ENCODE peak calls at places on chromosome 2, in five cellular contexts. One of them, this sample, is unnamed.

GRCh38 chr2:96867756-96868554 is 1.9 kb downstream of the SEMA4C start:
- DNase-seq in tibial nerve: no peak
- DNase-seq in foreskin keratinocyte: no peak
- DNase-seq in heart right ventricle: no peak
- DNase-seq in HL-60: no peak
- DNase-seq in this sample: no peak

GRCh38 chr2:23757686-23758433 is 169.1 kb downstream of the ATAD2B start:
- DNase-seq in tibial nerve: no peak
- DNase-seq in foreskin keratinocyte: peak; percentile 81
- DNase-seq in heart right ventricle: no peak
- DNase-seq in HL-60: no peak
- DNase-seq in this sample: no peak

GRCh38 chr2:7097353-7097895 is 180.2 kb downstream of the RNF144A start:
- DNase-seq in tibial nerve: peak; percentile 41
- DNase-seq in foreskin keratinocyte: peak; percentile 34
- DNase-seq in heart right ventricle: peak; percentile 64
- DNase-seq in HL-60: peak; percentile 54
- DNase-seq in this sample: peak; percentile 70

GRCh38 chr2:54724560-54725342 is 1.3 kb downstream of the EML6 start:
- DNase-seq in tibial nerve: no peak
- DNase-seq in foreskin keratinocyte: no peak
- DNase-seq in heart right ventricle: no peak
- DNase-seq in HL-60: no peak
- DNase-seq in this sample: no peak

GRCh38 chr2:148065936-148066335 is 45.0 kb downstream of the MBD5 start:
- DNase-seq in tibial nerve: no peak
- DNase-seq in foreskin keratinocyte: peak; percentile 53
- DNase-seq in heart right ventricle: no peak
- DNase-seq in HL-60: no peak
- DNase-seq in this sample: no peak

GRCh38 chr2:102366406-102367112 is 11.0 kb downstream of the IL18R1 start:
- DNase-seq in tibial nerve: no peak
- DNase-seq in foreskin keratinocyte: no peak
- DNase-seq in heart right ventricle: no peak
- DNase-seq in HL-60: no peak
- DNase-seq in this sample: no peak

GRCh38 chr2:138475394-138475793 is 26.2 kb upstream of the SPOPL start:
- DNase-seq in tibial nerve: no peak
- DNase-seq in foreskin keratinocyte: no peak
- DNase-seq in heart right ventricle: no peak
- DNase-seq in HL-60: peak; percentile 2
- DNase-seq in this sample: no peak

GRCh38 chr2:9844581-9844980 is 1.3 kb downstream of the TAF1B start:
- DNase-seq in tibial nerve: no peak
- DNase-seq in foreskin keratinocyte: peak; percentile 46
- DNase-seq in heart right ventricle: no peak
- DNase-seq in HL-60: no peak
- DNase-seq in this sample: no peak

GRCh38 chr2:134513468-134513810 is 205.4 kb downstream of the TMEM163 start:
- DNase-seq in tibial nerve: no peak
- DNase-seq in foreskin keratinocyte: no peak
- DNase-seq in heart right ventricle: no peak
- DNase-seq in HL-60: no peak
- DNase-seq in this sample: no peak

GRCh38 chr2:69985684-69986083 is 24.3 kb upstream of the ASPRV1 start:
- DNase-seq in tibial nerve: no peak
- DNase-seq in foreskin keratinocyte: no peak
- DNase-seq in heart right ventricle: peak; percentile 38
- DNase-seq in HL-60: peak; percentile 98
- DNase-seq in this sample: no peak

GRCh38 chr2:19874726-19875125 is 27.1 kb downstream of the TTC32 start:
- DNase-seq in tibial nerve: no peak
- DNase-seq in foreskin keratinocyte: no peak
- DNase-seq in heart right ventricle: no peak
- DNase-seq in HL-60: no peak
- DNase-seq in this sample: no peak

GRCh38 chr2:7517122-7517487 is 599.9 kb downstream of the RNF144A start:
- DNase-seq in tibial nerve: no peak
- DNase-seq in foreskin keratinocyte: no peak
- DNase-seq in heart right ventricle: no peak
- DNase-seq in HL-60: no peak
- DNase-seq in this sample: no peak

GRCh38 chr2:41909584-41909983 is 138.2 kb upstream of the PKDCC start:
- DNase-seq in tibial nerve: no peak
- DNase-seq in foreskin keratinocyte: no peak
- DNase-seq in heart right ventricle: no peak
- DNase-seq in HL-60: no peak
- DNase-seq in this sample: no peak

GRCh38 chr2:234309431-234309830 is 187.4 kb downstream of the ARL4C start:
- DNase-seq in tibial nerve: no peak
- DNase-seq in foreskin keratinocyte: no peak
- DNase-seq in heart right ventricle: no peak
- DNase-seq in HL-60: no peak
- DNase-seq in this sample: no peak

GRCh38 chr2:159045545-159046454 is 77.4 kb downstream of the TANC1 start:
- DNase-seq in tibial nerve: no peak
- DNase-seq in foreskin keratinocyte: no peak
- DNase-seq in heart right ventricle: no peak
- DNase-seq in HL-60: no peak
- DNase-seq in this sample: no peak

GRCh38 chr2:118032169-118033013 is 18.5 kb upstream of the CCDC93 start:
- DNase-seq in tibial nerve: no peak
- DNase-seq in foreskin keratinocyte: peak; percentile 39
- DNase-seq in heart right ventricle: no peak
- DNase-seq in HL-60: peak; percentile 27
- DNase-seq in this sample: no peak

GRCh38 chr2:29847901-29848300 is 73.5 kb downstream of the ALK start:
- DNase-seq in tibial nerve: no peak
- DNase-seq in foreskin keratinocyte: no peak
- DNase-seq in heart right ventricle: no peak
- DNase-seq in HL-60: no peak
- DNase-seq in this sample: no peak

GRCh38 chr2:25324905-25325592 is 16.7 kb downstream of the DNMT3A start:
- DNase-seq in tibial nerve: no peak
- DNase-seq in foreskin keratinocyte: no peak
- DNase-seq in heart right ventricle: peak; percentile 57
- DNase-seq in HL-60: no peak
- DNase-seq in this sample: peak; percentile 81

GRCh38 chr2:192070099-192070498 is 124.6 kb downstream of the TMEFF2 start:
- DNase-seq in tibial nerve: no peak
- DNase-seq in foreskin keratinocyte: no peak
- DNase-seq in heart right ventricle: no peak
- DNase-seq in HL-60: no peak
- DNase-seq in this sample: no peak

GRCh38 chr2:161115605-161116097 is 44.6 kb upstream of the TANK start:
- DNase-seq in tibial nerve: no peak
- DNase-seq in foreskin keratinocyte: no peak
- DNase-seq in heart right ventricle: no peak
- DNase-seq in HL-60: no peak
- DNase-seq in this sample: no peak

GRCh38 chr2:84840306-84840705 is 40.6 kb downstream of the TRABD2A start:
- DNase-seq in tibial nerve: no peak
- DNase-seq in foreskin keratinocyte: no peak
- DNase-seq in heart right ventricle: no peak
- DNase-seq in HL-60: no peak
- DNase-seq in this sample: no peak

GRCh38 chr2:47598476-47598875 is 184.5 kb upstream of the MSH6 start:
- DNase-seq in tibial nerve: no peak
- DNase-seq in foreskin keratinocyte: no peak
- DNase-seq in heart right ventricle: no peak
- DNase-seq in HL-60: no peak
- DNase-seq in this sample: no peak

GRCh38 chr2:56580242-56580641 is 396.5 kb downstream of the CCDC85A start:
- DNase-seq in tibial nerve: no peak
- DNase-seq in foreskin keratinocyte: peak; percentile 74
- DNase-seq in heart right ventricle: no peak
- DNase-seq in HL-60: no peak
- DNase-seq in this sample: no peak
- H3K27ac ChIP-seq in tibial nerve: no peak overlapping the region
- H3K27ac ChIP-seq in foreskin keratinocyte: no peak overlapping the region
- H3K27ac ChIP-seq in heart right ventricle: no peak overlapping the region
- H3K27ac ChIP-seq in HL-60: no peak overlapping the region
- H3K27ac ChIP-seq in this sample: no peak overlapping the region

GRCh38 chr2:62662548-62662947 is 43.0 kb upstream of the EHBP1 start:
- DNase-seq in tibial nerve: no peak
- DNase-seq in foreskin keratinocyte: no peak
- DNase-seq in heart right ventricle: no peak
- DNase-seq in HL-60: no peak
- DNase-seq in this sample: no peak
- H3K27ac ChIP-seq in tibial nerve: no peak overlapping the region
- H3K27ac ChIP-seq in foreskin keratinocyte: no peak overlapping the region
- H3K27ac ChIP-seq in heart right ventricle: no peak overlapping the region
- H3K27ac ChIP-seq in HL-60: no peak overlapping the region
- H3K27ac ChIP-seq in this sample: no peak overlapping the region

DNA sequence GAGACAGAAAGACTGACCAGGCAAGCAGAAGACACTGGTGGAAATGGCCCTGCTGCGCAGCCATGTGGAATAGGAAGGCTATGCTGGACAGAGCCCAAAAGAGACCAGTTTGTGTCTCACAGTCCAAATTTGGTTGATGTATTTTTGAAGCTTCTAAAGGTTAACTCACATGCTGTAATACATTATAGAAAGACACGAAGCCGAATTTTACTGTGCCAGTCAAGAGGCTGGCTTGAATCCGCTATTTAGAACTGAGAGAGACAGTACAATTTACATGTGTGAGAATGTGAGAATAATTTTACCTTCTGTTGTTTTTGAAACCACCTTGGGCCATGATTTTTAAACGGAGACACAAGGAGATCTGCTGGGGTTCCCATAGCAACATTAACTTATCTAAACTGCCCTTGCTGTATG is 113.6 kb downstream of the METTL8 start:
- DNase-seq in tibial nerve: no peak
- DNase-seq in foreskin keratinocyte: no peak
- DNase-seq in heart right ventricle: no peak
- DNase-seq in HL-60: no peak
- DNase-seq in this sample: no peak
- H3K27ac ChIP-seq in tibial nerve: no peak overlapping the region
- H3K27ac ChIP-seq in foreskin keratinocyte: no peak overlapping the region
- H3K27ac ChIP-seq in heart right ventricle: no peak overlapping the region
- H3K27ac ChIP-seq in HL-60: no peak overlapping the region
- H3K27ac ChIP-seq in this sample: peak overlapping the region; percentile 77

GRCh38 chr2:168210898-168211570 is 36.4 kb downstream of the STK39 start:
- DNase-seq in tibial nerve: no peak
- DNase-seq in foreskin keratinocyte: peak; percentile 97
- DNase-seq in heart right ventricle: no peak
- DNase-seq in HL-60: peak; percentile 65
- DNase-seq in this sample: no peak
- H3K27ac ChIP-seq in tibial nerve: no peak overlapping the region
- H3K27ac ChIP-seq in foreskin keratinocyte: peak overlapping the region; percentile 13
- H3K27ac ChIP-seq in heart right ventricle: no peak overlapping the region
- H3K27ac ChIP-seq in HL-60: peak overlapping the region; percentile 54
- H3K27ac ChIP-seq in this sample: no peak overlapping the region

This sample was measured in dorsolateral prefrontal cortex.